ENCODE peak calls at places on chromosomes 13 and 19, in four cellular contexts. One of them, this sample, is unnamed.

GRCh38 chr19:46435009-46435408 is 6.3 kb upstream of the PNMA8C start:
- DNase-seq in amygdala: no peak
- DNase-seq in NCI-H1417 treated with DMSO at 0.1 percent for 48 hours: no peak
- DNase-seq in WTC11: no peak
- DNase-seq in this sample: no peak

GRCh38 chr13:63448654-63449053 is 2033.0 kb upstream of the PCDH20 start:
- DNase-seq in NCI-H1417 treated with DMSO at 0.1 percent for 48 hours: no peak
- DNase-seq in WTC11: no peak
- DNase-seq in amygdala: no peak
- DNase-seq in this sample: no peak

GRCh38 chr13:30785146-30785845 is 50.0 kb downstream of the ALOX5AP start:
- DNase-seq in NCI-H1417 treated with DMSO at 0.1 percent for 48 hours: no peak
- DNase-seq in amygdala: no peak
- DNase-seq in WTC11: no peak
- DNase-seq in this sample: no peak

GRCh38 chr19:33040994-33041827 is 23.5 kb downstream of the RHPN2 start:
- DNase-seq in WTC11: no peak
- DNase-seq in NCI-H1417 treated with DMSO at 0.1 percent for 48 hours: no peak
- DNase-seq in amygdala: no peak
- DNase-seq in this sample: no peak

GRCh38 chr19:16258440-16258903 is 60.8 kb downstream of the AP1M1 start:
- DNase-seq in NCI-H1417 treated with DMSO at 0.1 percent for 48 hours: no peak
- DNase-seq in WTC11: no peak
- DNase-seq in amygdala: no peak
- DNase-seq in this sample: no peak

GRCh38 chr19:31054430-31054829 is 294.8 kb downstream of the TSHZ3 start:
- DNase-seq in WTC11: peak
- DNase-seq in amygdala: no peak
- DNase-seq in NCI-H1417 treated with DMSO at 0.1 percent for 48 hours: no peak
- DNase-seq in this sample: peak

GRCh38 chr19:45305421-45305820 is 17.3 kb downstream of the CKM start:
- DNase-seq in NCI-H1417 treated with DMSO at 0.1 percent for 48 hours: no peak
- DNase-seq in WTC11: no peak
- DNase-seq in amygdala: no peak
- DNase-seq in this sample: no peak

GRCh38 chr13:79448413-79448812 is 32.5 kb upstream of the NDFIP2 start:
- DNase-seq in NCI-H1417 treated with DMSO at 0.1 percent for 48 hours: no peak
- DNase-seq in WTC11: no peak
- DNase-seq in amygdala: no peak
- DNase-seq in this sample: no peak

GRCh38 chr13:26919311-26919710 is 158.7 kb upstream of the GPR12 start:
- DNase-seq in amygdala: no peak
- DNase-seq in NCI-H1417 treated with DMSO at 0.1 percent for 48 hours: no peak
- DNase-seq in WTC11: no peak
- DNase-seq in this sample: no peak

GRCh38 chr19:16066611-16067104 is 9.6 kb upstream of the TPM4 start:
- DNase-seq in NCI-H1417 treated with DMSO at 0.1 percent for 48 hours: no peak
- DNase-seq in WTC11: no peak
- DNase-seq in amygdala: no peak
- DNase-seq in this sample: peak

GRCh38 chr13:84032116-84032515 is 149.8 kb upstream of the SLITRK1 start:
- DNase-seq in amygdala: no peak
- DNase-seq in NCI-H1417 treated with DMSO at 0.1 percent for 48 hours: no peak
- DNase-seq in WTC11: no peak
- DNase-seq in this sample: no peak

GRCh38 chr13:25175026-25175425 is 2.9 kb upstream of the AMER2 start:
- DNase-seq in amygdala: no peak
- DNase-seq in WTC11: no peak
- DNase-seq in NCI-H1417 treated with DMSO at 0.1 percent for 48 hours: no peak
- DNase-seq in this sample: peak

GRCh38 chr13:113123226-113124150 is 889 bp downstream of the F10 start:
- DNase-seq in WTC11: peak
- DNase-seq in amygdala: no peak
- DNase-seq in NCI-H1417 treated with DMSO at 0.1 percent for 48 hours: no peak
- DNase-seq in this sample: peak

GRCh38 chr13:46801831-46802230 is 4.9 kb upstream of the ESD start:
- DNase-seq in NCI-H1417 treated with DMSO at 0.1 percent for 48 hours: no peak
- DNase-seq in WTC11: no peak
- DNase-seq in amygdala: no peak
- DNase-seq in this sample: no peak

GRCh38 chr13:49679244-49679643 is 12.0 kb downstream of the EBPL start:
- DNase-seq in WTC11: no peak
- DNase-seq in amygdala: no peak
- DNase-seq in NCI-H1417 treated with DMSO at 0.1 percent for 48 hours: no peak
- DNase-seq in this sample: no peak

GRCh38 chr13:20891768-20892167 is 10.8 kb downstream of the XPO4 start:
- DNase-seq in NCI-H1417 treated with DMSO at 0.1 percent for 48 hours: no peak
- DNase-seq in amygdala: no peak
- DNase-seq in WTC11: no peak
- DNase-seq in this sample: no peak

GRCh38 chr19:31356587-31357314 is 7.5 kb upstream of the TSHZ3 start:
- DNase-seq in WTC11: peak
- DNase-seq in amygdala: no peak
- DNase-seq in NCI-H1417 treated with DMSO at 0.1 percent for 48 hours: no peak
- DNase-seq in this sample: peak

GRCh38 chr19:32702010-32702409 is 10.4 kb downstream of the NUDT19 start:
- DNase-seq in WTC11: no peak
- DNase-seq in NCI-H1417 treated with DMSO at 0.1 percent for 48 hours: peak
- DNase-seq in amygdala: no peak
- DNase-seq in this sample: peak

GRCh38 chr19:12163841-12164240 is 945 bp downstream of the ZNF136 start:
- DNase-seq in WTC11: no peak
- DNase-seq in NCI-H1417 treated with DMSO at 0.1 percent for 48 hours: no peak
- DNase-seq in amygdala: no peak
- DNase-seq in this sample: no peak

GRCh38 chr13:113005076-113005865 is 36.3 kb downstream of the MCF2L start:
- DNase-seq in WTC11: no peak
- DNase-seq in NCI-H1417 treated with DMSO at 0.1 percent for 48 hours: no peak
- DNase-seq in amygdala: no peak
- DNase-seq in this sample: no peak

GRCh38 chr19:40530091-40530901 is 46.4 kb upstream of the SHKBP1 start:
- DNase-seq in NCI-H1417 treated with DMSO at 0.1 percent for 48 hours: no peak
- DNase-seq in amygdala: no peak
- DNase-seq in WTC11: peak
- DNase-seq in this sample: peak

GRCh38 chr19:43784981-43785808 is 4.4 kb upstream of the KCNN4 start:
- DNase-seq in amygdala: no peak
- DNase-seq in NCI-H1417 treated with DMSO at 0.1 percent for 48 hours: peak
- DNase-seq in WTC11: peak
- DNase-seq in this sample: peak

GRCh38 chr19:41564515-41565383 is 11.2 kb upstream of the CEACAM21 start:
- DNase-seq in WTC11: peak
- DNase-seq in amygdala: no peak
- DNase-seq in NCI-H1417 treated with DMSO at 0.1 percent for 48 hours: no peak
- DNase-seq in this sample: peak

GRCh38 chr13:101527130-101527529 is 74.7 kb downstream of the ITGBL1 start:
- DNase-seq in amygdala: no peak
- DNase-seq in WTC11: no peak
- DNase-seq in NCI-H1417 treated with DMSO at 0.1 percent for 48 hours: no peak
- DNase-seq in this sample: no peak

GRCh38 chr19:4284974-4285373 is 5.9 kb downstream of the SHD start:
- DNase-seq in amygdala: no peak
- DNase-seq in WTC11: no peak
- DNase-seq in NCI-H1417 treated with DMSO at 0.1 percent for 48 hours: no peak
- DNase-seq in this sample: no peak

GRCh38 chr13:103431880-103432279 is 365.7 kb upstream of the SLC10A2 start:
- DNase-seq in amygdala: no peak
- DNase-seq in NCI-H1417 treated with DMSO at 0.1 percent for 48 hours: no peak
- DNase-seq in WTC11: no peak
- DNase-seq in this sample: no peak

GRCh38 chr13:31160857-31161582 is 684 bp downstream of the HSPH1 start:
- DNase-seq in WTC11: peak
- DNase-seq in amygdala: no peak
- DNase-seq in NCI-H1417 treated with DMSO at 0.1 percent for 48 hours: no peak
- DNase-seq in this sample: peak

GRCh38 chr13:43303040-43303729 is 279.8 kb downstream of the DNAJC15 start:
- DNase-seq in WTC11: peak
- DNase-seq in NCI-H1417 treated with DMSO at 0.1 percent for 48 hours: no peak
- DNase-seq in amygdala: no peak
- DNase-seq in this sample: peak

GRCh38 chr19:40341601-40342482 is 6.4 kb downstream of the C19orf47 start:
- DNase-seq in WTC11: no peak
- DNase-seq in NCI-H1417 treated with DMSO at 0.1 percent for 48 hours: no peak
- DNase-seq in amygdala: no peak
- DNase-seq in this sample: peak

GRCh38 chr13:41995946-41996345 is 35.0 kb upstream of the VWA8 start:
- DNase-seq in NCI-H1417 treated with DMSO at 0.1 percent for 48 hours: no peak
- DNase-seq in WTC11: no peak
- DNase-seq in amygdala: no peak
- DNase-seq in this sample: no peak

GRCh38 chr13:93547886-93548285 is 321.3 kb downstream of the GPC6 start:
- DNase-seq in NCI-H1417 treated with DMSO at 0.1 percent for 48 hours: no peak
- DNase-seq in amygdala: no peak
- DNase-seq in WTC11: no peak
- DNase-seq in this sample: no peak

GRCh38 chr19:43673702-43674629 is 4.0 kb upstream of the PLAUR start:
- DNase-seq in NCI-H1417 treated with DMSO at 0.1 percent for 48 hours: no peak
- DNase-seq in WTC11: no peak
- DNase-seq in amygdala: no peak
- DNase-seq in this sample: no peak

GRCh38 chr13:110304256-110304655 is 2.7 kb downstream of the COL4A1 start:
- DNase-seq in NCI-H1417 treated with DMSO at 0.1 percent for 48 hours: no peak
- DNase-seq in amygdala: no peak
- DNase-seq in WTC11: no peak
- DNase-seq in this sample: no peak